ENCODE peak calls at places on chromosome 17, in six cellular contexts. R is tibial nerve, O is sigmoid colon, L is A549, W is suprapubic skin, Z is stomach. U is an unnamed sample.

GRCh38 chr17:19716108-19717030 is at the start of gene SLC47A2:
- DNase-seq in R (no peak), O (peak; percentile 52), L (no peak), W (no peak), Z (no peak), U (no peak)

GRCh38 chr17:41906465-41907184 is 12.1 kb downstream of the ACLY start:
- DNase-seq in R (no peak), O (no peak), L (peak; percentile 65), W (no peak), Z (no peak), U (no peak)

GRCh38 chr17:43907425-43907981 is at the start of gene MPP2:
- DNase-seq in R (peak; percentile 25), O (peak; percentile 92), L (peak; percentile 80), W (peak; percentile 85), Z (peak; percentile 73), U (peak; percentile 66)

GRCh38 chr17:77098884-77099545 is 41.8 kb upstream of the SEC14L1 start:
- DNase-seq in R (no peak), O (peak; percentile 84), L (no peak), W (no peak), Z (peak; percentile 57), U (peak; percentile 51)

GRCh38 chr17:27295945-27296344 is 2.0 kb downstream of the WSB1 start:
- DNase-seq in R (no peak), O (no peak), L (no peak), W (no peak), Z (no peak), U (no peak)

GRCh38 chr17:3843935-3844516 is 2.0 kb downstream of the NCBP3 start:
- DNase-seq in R (no peak), O (no peak), L (peak; percentile 87), W (no peak), Z (peak; percentile 57), U (no peak)

GRCh38 chr17:37064166-37064565 is 115.4 kb downstream of the AATF start:
- DNase-seq in R (no peak), O (no peak), L (no peak), W (peak; percentile 28), Z (peak; percentile 76), U (no peak)

GRCh38 chr17:8941980-8942617 is 23.4 kb downstream of the PIK3R5 start:
- DNase-seq in R (no peak), O (no peak), L (no peak), W (peak; percentile 42), Z (no peak), U (no peak)

GRCh38 chr17:59825533-59826316 is 67.0 kb downstream of the TUBD1 start:
- DNase-seq in R (no peak), O (no peak), L (no peak), W (no peak), Z (no peak), U (no peak)

GRCh38 chr17:7557825-7558543 is 566 bp upstream of the TNFSF13 start:
- DNase-seq in R (peak; percentile 74), O (peak; percentile 96), L (no peak), W (peak; percentile 93), Z (peak; percentile 96), U (peak; percentile 87)

GRCh38 chr17:4543557-4544026 is 11.6 kb downstream of the MYBBP1A start:
- DNase-seq in R (no peak), O (peak; percentile 54), L (no peak), W (no peak), Z (no peak), U (no peak)

GRCh38 chr17:65163990-65164495 is 26.9 kb downstream of the RGS9 start:
- DNase-seq in R (no peak), O (no peak), L (peak; percentile 57), W (no peak), Z (peak; percentile 41), U (no peak)

GRCh38 chr17:48246623-48247022 is 139.1 kb downstream of the SNX11 start:
- DNase-seq in R (no peak), O (no peak), L (peak; percentile 45), W (no peak), Z (no peak), U (no peak)
- TF ChIP-seq EP300 in R (no peak), O (no peak), L (peak; percentile 43), W (no peak), Z (no peak), U (no peak)

DNA sequence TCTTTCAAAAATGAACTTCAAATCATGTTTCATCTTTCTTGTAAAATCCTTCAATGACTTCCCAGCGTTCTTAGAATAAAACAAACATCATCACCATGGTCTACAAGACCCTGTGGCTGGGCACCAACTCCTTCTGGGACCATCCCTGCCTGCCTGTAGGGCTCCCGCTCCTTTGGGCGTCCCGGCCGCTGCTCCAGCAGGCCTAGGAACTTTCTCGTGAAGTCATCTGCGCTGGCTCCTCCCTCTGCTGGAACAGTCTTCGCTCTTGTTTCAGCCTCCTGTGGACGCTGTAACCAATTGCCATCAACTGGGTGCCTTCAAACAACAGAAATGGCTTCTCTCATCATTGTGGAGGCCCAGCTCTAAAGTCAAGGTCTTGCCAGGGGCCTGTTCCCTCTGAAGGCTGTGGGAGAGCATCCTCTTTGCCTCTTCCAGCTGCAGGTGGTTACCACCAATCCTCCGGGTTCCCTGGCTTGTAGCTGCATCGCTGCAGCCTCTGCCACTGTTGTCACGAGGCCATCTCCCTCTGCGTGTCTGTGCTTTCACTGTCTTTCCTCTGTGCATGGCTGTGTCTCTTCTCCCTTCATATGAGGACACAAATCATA is 185.5 kb upstream of the SDK2 start:
- DNase-seq in R (no peak), O (peak; percentile 14), L (no peak), W (peak; percentile 21), Z (no peak), U (no peak)
- TF ChIP-seq EP300 in R (no peak), O (no peak), L (no peak), W (no peak), Z (no peak), U (no peak)

DNA sequence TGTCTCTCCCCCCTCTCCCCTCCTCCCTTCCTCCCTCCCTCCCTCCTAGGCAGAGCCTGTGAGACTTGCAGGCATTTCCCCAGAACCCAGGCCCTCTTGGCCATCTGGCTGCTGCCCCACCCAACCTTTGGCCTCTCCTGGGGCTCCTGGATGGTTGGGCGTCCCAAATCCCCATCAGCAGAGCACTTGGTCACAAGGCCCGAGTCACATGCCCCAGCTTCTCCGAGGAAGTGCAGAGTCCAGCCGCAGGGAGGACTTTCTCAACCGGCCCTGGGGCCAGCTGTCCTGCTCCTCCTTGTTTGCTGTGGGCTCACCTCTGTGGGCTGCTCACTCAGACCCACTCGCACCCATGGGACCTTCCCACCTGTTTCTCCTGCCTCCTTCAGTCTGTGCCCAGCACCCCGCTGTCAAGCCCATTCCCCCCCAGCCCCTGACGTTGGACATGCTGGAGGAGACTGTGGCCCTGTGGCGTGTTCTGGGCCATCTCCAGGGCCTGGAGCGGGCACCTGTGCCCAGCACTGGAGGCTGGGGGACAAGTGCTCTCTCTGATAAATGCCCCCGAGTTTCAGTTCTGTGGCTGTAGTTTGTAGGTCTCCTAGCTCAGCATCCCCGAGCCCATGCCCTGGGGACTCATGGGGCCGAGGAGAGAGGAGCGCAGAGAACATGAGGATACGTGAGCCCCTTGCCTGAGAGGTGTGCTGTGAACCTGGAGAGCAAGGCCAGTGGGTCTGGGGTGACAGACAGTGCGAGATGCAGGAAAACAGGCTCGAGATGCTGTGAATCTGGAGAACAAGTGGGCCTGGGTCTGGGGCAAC is 42.3 kb upstream of the ZNF750 start:
- DNase-seq in R (peak; percentile 64), O (peak; percentile 89), L (no peak), W (peak; percentile 90), Z (peak; percentile 63), U (no peak)
- TF ChIP-seq EP300 in R (peak; percentile 60), O (no peak), L (no peak), W (no peak), Z (no peak), U (no peak)

DNA sequence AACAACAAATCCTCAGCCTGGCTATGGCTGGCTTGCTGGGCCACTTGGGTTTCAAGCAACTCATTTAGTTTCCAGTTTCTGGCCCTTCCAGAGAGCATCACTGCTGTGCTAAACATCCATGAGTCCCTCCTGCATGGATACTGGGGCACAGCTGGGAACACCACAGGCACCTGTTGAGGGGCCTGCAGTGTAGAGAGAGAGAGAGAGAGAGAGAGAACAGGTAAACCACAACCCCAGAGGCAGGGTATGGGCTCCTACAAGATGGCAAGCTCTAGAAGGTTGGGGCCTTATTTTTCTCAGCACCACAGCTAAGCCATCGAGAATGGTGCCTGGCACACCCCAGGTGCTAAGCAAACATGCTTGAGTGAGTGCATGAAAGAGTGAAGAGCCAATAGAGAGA is 120.3 kb downstream of the RBFOX3 start:
- DNase-seq in R (no peak), O (no peak), L (no peak), W (no peak), Z (no peak), U (no peak)
- TF ChIP-seq EP300 in R (no peak), O (no peak), L (no peak), W (no peak), Z (no peak), U (no peak)

GRCh38 chr17:51103050-51103449 is 17.6 kb downstream of the SPAG9 start:
- DNase-seq in R (no peak), O (no peak), L (no peak), W (no peak), Z (no peak), U (no peak)

GRCh38 chr17:51103451-51103850 is 17.2 kb downstream of the SPAG9 start:
- DNase-seq in R (no peak), O (no peak), L (no peak), W (no peak), Z (peak; percentile 4), U (no peak)

DNA sequence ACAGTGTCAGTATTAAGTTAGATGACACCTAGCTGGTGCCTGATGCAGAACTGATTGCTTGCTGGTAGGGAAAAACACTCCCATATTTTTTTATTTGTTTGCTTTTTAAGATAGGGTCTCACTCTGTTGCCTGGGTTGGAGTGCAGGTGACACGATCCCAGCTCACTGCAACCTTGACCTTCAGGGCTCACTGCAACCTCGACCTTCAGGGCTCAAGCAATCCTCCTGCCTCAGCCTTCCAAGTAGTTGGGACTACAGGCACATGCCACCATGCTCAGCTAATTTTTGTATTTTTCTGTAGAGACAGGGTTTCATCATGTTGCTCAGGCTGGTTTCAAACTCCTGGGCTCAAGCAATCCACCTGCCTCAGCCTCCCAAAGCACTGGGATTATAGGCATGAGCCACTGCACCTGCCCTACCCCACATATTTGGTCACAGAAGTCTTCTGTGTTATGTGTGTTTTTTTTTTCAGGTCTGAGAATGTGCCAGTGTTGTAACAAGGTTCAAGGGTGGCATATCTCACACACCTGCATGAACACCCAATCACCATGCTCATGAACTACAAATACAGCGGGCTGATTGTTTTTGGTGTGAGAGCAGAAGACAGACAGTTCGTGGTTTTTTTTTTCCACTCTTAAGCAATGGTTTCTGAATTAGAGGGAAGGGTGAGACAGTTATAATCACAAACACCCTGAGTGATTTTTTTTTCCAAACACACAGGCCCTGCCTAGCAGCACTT is 22.8 kb downstream of the SPAG9 start:
- DNase-seq in R (no peak), O (no peak), L (no peak), W (no peak), Z (no peak), U (no peak)
- TF ChIP-seq EP300 in R (no peak), O (no peak), L (no peak), W (no peak), Z (no peak), U (no peak)

DNA sequence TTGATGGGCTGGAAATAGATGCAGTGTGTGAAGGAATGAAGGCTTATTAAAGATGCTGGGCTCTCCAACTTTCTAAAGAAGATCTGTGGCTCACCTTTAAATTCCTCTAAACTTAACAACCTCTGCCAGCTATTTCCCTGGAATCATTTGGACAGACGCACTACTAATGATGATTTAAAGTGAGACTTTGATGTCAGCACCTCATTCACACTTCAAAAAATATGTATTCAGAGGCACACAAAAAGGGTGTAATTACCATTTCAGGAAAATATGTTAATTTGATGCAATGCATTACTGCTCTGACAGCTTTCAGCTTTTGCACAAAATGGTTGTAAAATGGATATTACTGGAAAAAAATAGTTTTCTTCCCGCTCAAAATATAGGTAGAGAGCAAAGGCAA is 423.8 kb upstream of the ASIC2 start:
- DNase-seq in R (no peak), O (no peak), L (no peak), W (no peak), Z (no peak), U (no peak)
- TF ChIP-seq EP300 in R (no peak), O (no peak), L (no peak), W (no peak), Z (no peak), U (no peak)

GRCh38 chr17:38428643-38429371 is 543 bp downstream of the ARHGAP23 start:
- DNase-seq in R (no peak), O (peak; percentile 83), L (peak; percentile 67), W (no peak), Z (peak; percentile 44), U (peak; percentile 80)
- TF ChIP-seq EP300 in R (no peak), O (peak; percentile 35), L (no peak), W (no peak), Z (no peak), U (no peak)

U was measured in ovary.